ENCODE peak calls at places on chromosomes 16 and 17, in ten cellular contexts. P is WTC11, D is A549, Y is SK-N-SH, A is HCT116, K is endothelial cell of umbilical vein, F is K562, B is GM12878, R is H1, S is HepG2. L is an unnamed sample.

GRCh38 chr17:68832140-68832871 is 122.9 kb downstream of the ABCA8 start:
- DNase-seq in P (no peak), D (no peak), Y (no peak), A (no peak), K (no peak), F (no peak), B (no peak), R (no peak), S (no peak), L (no peak)

GRCh38 chr17:3690094-3690715 is 5.8 kb downstream of the P2RX5 start:
- DNase-seq in P (no peak), D (no peak), Y (no peak), A (no peak), K (no peak), F (no peak), B (no peak), R (peak), S (no peak), L (no peak)

GRCh38 chr16:17474572-17474971 is 3.8 kb upstream of the XYLT1 start:
- DNase-seq in P (no peak), D (no peak), Y (no peak), A (no peak), K (no peak), F (no peak), B (no peak), R (no peak), S (no peak), L (peak)

GRCh38 chr16:8686031-8686621 is 11.7 kb downstream of the ABAT start:
- DNase-seq in P (peak), D (no peak), Y (peak), A (no peak), K (no peak), F (no peak), B (no peak), R (no peak), S (no peak), L (no peak)

GRCh38 chr16:67277294-67277998 is 1.9 kb upstream of the PLEKHG4 start:
- DNase-seq in P (no peak), D (peak), Y (no peak), A (peak), K (peak), F (peak), B (no peak), R (no peak), S (peak), L (peak)

GRCh38 chr17:21025446-21025845 is 17.4 kb downstream of the USP22 start:
- DNase-seq in P (no peak), D (no peak), Y (no peak), A (no peak), K (no peak), F (no peak), B (no peak), R (no peak), S (no peak), L (no peak)

GRCh38 chr17:44204453-44204882 is 4.8 kb upstream of the ATXN7L3 start:
- DNase-seq in P (no peak), D (no peak), Y (no peak), A (no peak), K (no peak), F (peak), B (no peak), R (no peak), S (no peak), L (peak)

GRCh38 chr17:80262291-80262690 is 1.6 kb downstream of the RNF213 start:
- DNase-seq in P (no peak), D (no peak), Y (no peak), A (no peak), K (no peak), F (peak), B (no peak), R (no peak), S (no peak), L (no peak)

GRCh38 chr17:79915850-79916430 is 76.7 kb upstream of the CBX4 start:
- DNase-seq in P (peak), D (peak), Y (no peak), A (peak), K (no peak), F (peak), B (no peak), R (peak), S (peak), L (peak)

GRCh38 chr17:47270946-47271705 is 17.5 kb downstream of the ITGB3 start:
- DNase-seq in P (no peak), D (no peak), Y (no peak), A (no peak), K (no peak), F (no peak), B (no peak), R (no peak), S (no peak), L (no peak)

GRCh38 chr16:57475711-57476339 is 10.5 kb downstream of the DOK4 start:
- DNase-seq in P (peak), D (peak), Y (peak), A (peak), K (peak), F (peak), B (no peak), R (peak), S (peak), L (peak)

GRCh38 chr16:48971571-48972071 is 310.0 kb downstream of the CBLN1 start:
- DNase-seq in P (no peak), D (no peak), Y (no peak), A (peak), K (no peak), F (no peak), B (no peak), R (no peak), S (no peak), L (no peak)

GRCh38 chr16:5349101-5349500 is 251.5 kb upstream of the EEF2KMT start:
- DNase-seq in P (no peak), D (no peak), Y (no peak), A (no peak), K (no peak), F (no peak), B (no peak), R (no peak), S (peak), L (no peak)

GRCh38 chr16:90046971-90047713 is 27.9 kb upstream of the DBNDD1 start:
- DNase-seq in P (peak), D (no peak), Y (no peak), A (no peak), K (peak), F (peak), B (no peak), R (peak), S (peak), L (no peak)

GRCh38 chr17:82603981-82604448 is 44.2 kb downstream of the WDR45B start:
- DNase-seq in P (no peak), D (no peak), Y (peak), A (no peak), K (peak), F (peak), B (no peak), R (no peak), S (no peak), L (peak)

GRCh38 chr17:66417300-66417719 is 114.9 kb downstream of the PRKCA start:
- DNase-seq in P (no peak), D (no peak), Y (no peak), A (no peak), K (no peak), F (no peak), B (no peak), R (no peak), S (peak), L (no peak)

GRCh38 chr17:7841309-7841621 is 7.2 kb downstream of the KDM6B start:
- DNase-seq in P (no peak), D (no peak), Y (no peak), A (no peak), K (no peak), F (no peak), B (no peak), R (no peak), S (no peak), L (no peak)

GRCh38 chr16:64019339-64019738 is 1102.5 kb downstream of the CDH11 start:
- DNase-seq in P (no peak), D (no peak), Y (no peak), A (no peak), K (no peak), F (no peak), B (no peak), R (no peak), S (no peak), L (no peak)

GRCh38 chr16:87564524-87564778 is 37.9 kb upstream of the JPH3 start:
- DNase-seq in P (no peak), D (no peak), Y (no peak), A (no peak), K (no peak), F (no peak), B (no peak), R (no peak), S (no peak), L (no peak)

GRCh38 chr17:46971647-46972300 is 7.3 kb downstream of the RPRML start:
- DNase-seq in P (no peak), D (no peak), Y (no peak), A (no peak), K (no peak), F (no peak), B (no peak), R (no peak), S (no peak), L (no peak)

GRCh38 chr16:371729-372521 is 1.6 kb upstream of the MRPL28 start:
- DNase-seq in P (no peak), D (no peak), Y (no peak), A (no peak), K (no peak), F (no peak), B (no peak), R (peak), S (no peak), L (no peak)

GRCh38 chr17:41992576-41992975 is 24.7 kb downstream of the DNAJC7 start:
- DNase-seq in P (no peak), D (no peak), Y (no peak), A (no peak), K (no peak), F (no peak), B (no peak), R (no peak), S (no peak), L (no peak)
- TF ChIP-seq MAX in P (no peak), D (no peak), Y (no peak), A (no peak), K (no peak), F (no peak), B (no peak), R (no peak), S (no peak), L (no peak)

GRCh38 chr17:77188084-77189066 is 47.6 kb downstream of the SEC14L1 start:
- DNase-seq in P (no peak), D (no peak), Y (no peak), A (no peak), K (peak), F (no peak), B (no peak), R (no peak), S (peak), L (no peak)
- TF ChIP-seq MAX in P (no peak), D (no peak), Y (no peak), A (no peak), K (no peak), F (no peak), B (no peak), R (no peak), S (no peak), L (no peak)

DNA sequence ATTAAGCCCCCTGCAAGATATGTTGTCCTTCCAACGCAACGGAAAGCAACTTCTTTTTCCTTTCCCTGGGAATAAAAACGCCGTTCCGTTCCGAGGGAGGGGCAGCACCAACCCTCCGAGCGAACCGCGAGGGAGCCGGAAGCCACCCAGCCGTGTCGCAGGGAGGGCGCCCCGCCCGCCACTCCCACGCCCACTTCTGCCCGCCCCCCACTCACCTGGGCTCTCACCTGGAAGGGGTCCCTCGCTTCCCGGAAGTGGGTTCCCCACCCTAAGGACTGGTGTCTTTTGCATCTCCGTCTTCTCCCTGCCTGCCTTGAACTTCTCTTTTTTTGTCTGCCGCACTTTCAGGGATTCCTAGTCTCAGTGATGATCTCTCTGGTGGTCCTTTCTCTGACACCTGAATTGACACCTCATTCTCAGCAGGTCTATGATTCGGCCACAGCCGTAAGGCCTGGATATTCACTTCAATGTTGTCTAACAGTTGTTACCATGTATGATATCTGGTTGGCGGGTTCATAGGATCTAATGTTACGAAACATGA is 25.3 kb upstream of the SLC47A1 start:
- DNase-seq in P (peak), D (no peak), Y (peak), A (no peak), K (no peak), F (no peak), B (no peak), R (peak), S (no peak), L (peak)
- TF ChIP-seq MAX in P (peak), D (no peak), Y (no peak), A (no peak), K (no peak), F (no peak), B (no peak), R (no peak), S (no peak), L (no peak)

GRCh38 chr16:80583466-80583865 is 42.7 kb downstream of the DYNLRB2 start:
- DNase-seq in P (no peak), D (no peak), Y (no peak), A (no peak), K (no peak), F (no peak), B (no peak), R (no peak), S (no peak), L (no peak)

GRCh38 chr16:80576343-80576912 is 35.6 kb downstream of the DYNLRB2 start:
- DNase-seq in P (no peak), D (no peak), Y (no peak), A (no peak), K (no peak), F (no peak), B (no peak), R (no peak), S (no peak), L (no peak)

GRCh38 chr16:80580109-80580832 is 39.5 kb downstream of the DYNLRB2 start:
- DNase-seq in P (no peak), D (peak), Y (no peak), A (no peak), K (no peak), F (no peak), B (peak), R (no peak), S (no peak), L (no peak)

GRCh38 chr16:80573700-80574120 is 32.9 kb downstream of the DYNLRB2 start:
- DNase-seq in P (no peak), D (no peak), Y (no peak), A (no peak), K (no peak), F (no peak), B (no peak), R (no peak), S (no peak), L (no peak)

GRCh38 chr16:80577485-80578280 is 36.9 kb downstream of the DYNLRB2 start:
- DNase-seq in P (no peak), D (no peak), Y (no peak), A (no peak), K (no peak), F (no peak), B (no peak), R (no peak), S (peak), L (no peak)
- TF ChIP-seq MAX in P (no peak), D (no peak), Y (no peak), A (no peak), K (no peak), F (no peak), B (no peak), R (no peak), S (no peak), L (no peak)

GRCh38 chr17:60102632-60103047 is 23.9 kb upstream of the HEATR6 start:
- DNase-seq in P (no peak), D (peak), Y (no peak), A (no peak), K (peak), F (peak), B (no peak), R (no peak), S (no peak), L (peak)
- TF ChIP-seq MAX in P (no peak), D (no peak), Y (no peak), A (no peak), K (no peak), F (no peak), B (no peak), R (no peak), S (no peak), L (no peak)

GRCh38 chr16:61432421-61432820 is 603.8 kb downstream of the CDH8 start:
- DNase-seq in P (no peak), D (no peak), Y (no peak), A (no peak), K (no peak), F (no peak), B (no peak), R (no peak), S (no peak), L (peak)
- TF ChIP-seq MAX in P (no peak), D (no peak), Y (no peak), A (no peak), K (no peak), F (no peak), B (no peak), R (no peak), S (no peak), L (no peak)

GRCh38 chr17:57892820-57893595 is 43.2 kb upstream of the MRPS23 start:
- DNase-seq in P (peak), D (peak), Y (no peak), A (peak), K (peak), F (peak), B (no peak), R (peak), S (peak), L (peak)
- TF ChIP-seq MAX in P (no peak), D (peak), Y (peak), A (no peak), K (no peak), F (no peak), B (no peak), R (no peak), S (no peak), L (peak)

DNA sequence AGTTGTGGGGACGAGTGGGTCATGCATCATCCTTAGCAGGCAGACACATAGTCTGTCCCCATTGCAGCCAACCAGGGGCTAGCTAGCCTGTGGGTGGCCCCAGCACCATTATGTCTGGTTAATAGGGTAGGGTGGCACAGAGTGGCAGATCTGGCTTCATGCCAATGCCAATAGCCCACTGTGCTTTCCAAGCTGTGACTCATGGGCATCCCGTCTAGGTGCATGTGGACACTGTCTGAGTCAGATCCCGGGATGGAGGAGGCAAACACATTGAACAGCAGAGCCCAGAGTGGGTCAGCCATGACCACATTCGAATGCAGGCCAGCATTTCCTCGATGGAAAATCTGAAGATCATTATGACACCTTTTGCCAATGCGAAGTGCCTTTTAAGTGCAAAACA is 2.5 kb downstream of the HS3ST2 start:
- DNase-seq in P (no peak), D (peak), Y (no peak), A (no peak), K (no peak), F (no peak), B (no peak), R (no peak), S (no peak), L (no peak)
- TF ChIP-seq MAX in P (no peak), D (peak), Y (no peak), A (no peak), K (no peak), F (no peak), B (no peak), R (no peak), S (no peak), L (no peak)

GRCh38 chr16:3080024-3080423 is 14.6 kb downstream of the IL32 start:
- DNase-seq in P (no peak), D (no peak), Y (no peak), A (no peak), K (no peak), F (no peak), B (no peak), R (no peak), S (no peak), L (no peak)

GRCh38 chr16:3073448-3073847 is 8.0 kb downstream of the IL32 start:
- DNase-seq in P (no peak), D (no peak), Y (no peak), A (no peak), K (no peak), F (no peak), B (no peak), R (no peak), S (no peak), L (no peak)

GRCh38 chr16:3071655-3072054 is 6.2 kb downstream of the IL32 start:
- DNase-seq in P (no peak), D (no peak), Y (no peak), A (no peak), K (no peak), F (no peak), B (no peak), R (no peak), S (no peak), L (no peak)

GRCh38 chr16:3074860-3075545 is 9.6 kb downstream of the IL32 start:
- DNase-seq in P (no peak), D (no peak), Y (no peak), A (no peak), K (no peak), F (peak), B (peak), R (no peak), S (no peak), L (peak)

GRCh38 chr16:3076577-3076976 is 11.1 kb downstream of the IL32 start:
- DNase-seq in P (no peak), D (no peak), Y (no peak), A (no peak), K (no peak), F (no peak), B (no peak), R (no peak), S (no peak), L (no peak)
- TF ChIP-seq MAX in P (no peak), D (no peak), Y (no peak), A (no peak), K (no peak), F (no peak), B (no peak), R (no peak), S (no peak), L (no peak)

GRCh38 chr16:88901718-88902337 is 35.4 kb upstream of the PABPN1L start:
- DNase-seq in P (peak), D (no peak), Y (no peak), A (no peak), K (no peak), F (no peak), B (no peak), R (peak), S (no peak), L (no peak)
- TF ChIP-seq MAX in P (no peak), D (no peak), Y (no peak), A (no peak), K (no peak), F (no peak), B (no peak), R (no peak), S (no peak), L (no peak)